ENCODE peak calls at places on chromosomes 4 and X, in eight cellular contexts. Q, Y, A, W, N, F, B and M are unnamed samples.
A peak's percentile ranks its signal among the peaks of the same experiment; 100 is the strongest.

GRCh38 chr4:98203406-98204235 is 57.6 kb upstream of the RAP1GDS1 start:
- DNase-seq in Q (no peak), Y (no peak), A (no peak), W (no peak), N (no peak), F (peak; percentile 66), B (no peak), M (no peak)

GRCh38 chrX:152733261-152733975 is at the start of the genes CSAG1 and MAGEA12:
- DNase-seq in Q (no peak), Y (no peak), A (no peak), W (peak; percentile 60), N (no peak), F (no peak), B (no peak), M (no peak)

GRCh38 chr4:3290889-3291321 is 1.9 kb upstream of the RGS12 start:
- DNase-seq in Q (no peak), Y (no peak), A (peak; percentile 36), W (no peak), N (no peak), F (no peak), B (no peak), M (no peak)

GRCh38 chr4:159725571-159725970 is 622.7 kb downstream of the RAPGEF2 start:
- DNase-seq in Q (no peak), Y (no peak), A (no peak), W (no peak), N (no peak), F (no peak), B (no peak), M (no peak)

GRCh38 chr4:14856076-14856926 is 146.0 kb upstream of the CPEB2 start:
- DNase-seq in Q (peak; percentile 88), Y (no peak), A (peak; percentile 68), W (no peak), N (peak; percentile 93), F (no peak), B (peak; percentile 98), M (peak; percentile 99)

GRCh38 chr4:112516401-112517066 is 554 bp upstream of the NEUROG2 start:
- DNase-seq in Q (no peak), Y (peak; percentile 71), A (no peak), W (peak; percentile 29), N (no peak), F (peak; percentile 85), B (no peak), M (no peak)

GRCh38 chr4:153713840-153714239 is 29.8 kb downstream of the TLR2 start:
- DNase-seq in Q (no peak), Y (no peak), A (no peak), W (no peak), N (no peak), F (no peak), B (no peak), M (peak; percentile 18)

GRCh38 chr4:179521937-179522336 is 2079.7 kb upstream of the AGA start:
- DNase-seq in Q (no peak), Y (no peak), A (no peak), W (no peak), N (no peak), F (no peak), B (no peak), M (no peak)

GRCh38 chrX:103607385-103608304 is at the start of gene TCEAL3:
- DNase-seq in Q (peak; percentile 30), Y (no peak), A (peak; percentile 61), W (peak; percentile 13), N (peak; percentile 43), F (no peak), B (no peak), M (peak; percentile 28)

GRCh38 chr4:41709844-41710481 is 38.6 kb downstream of the PHOX2B start:
- DNase-seq in Q (no peak), Y (no peak), A (no peak), W (peak; percentile 76), N (peak; percentile 32), F (no peak), B (no peak), M (peak; percentile 93)

GRCh38 chr4:6523251-6523650 is 50.8 kb upstream of the PPP2R2C start:
- DNase-seq in Q (no peak), Y (no peak), A (no peak), W (no peak), N (no peak), F (no peak), B (no peak), M (no peak)

GRCh38 chrX:78333521-78333920 is 6.1 kb upstream of the CYSLTR1 start:
- DNase-seq in Q (no peak), Y (no peak), A (no peak), W (no peak), N (no peak), F (no peak), B (no peak), M (peak; percentile 1)